ENCODE peak calls at places on chromosome 5, in six cellular contexts. D is Caki2, U is cerebellar cortex, Z is brain microvascular endothelial cell, T is D721Med, Q is NCI-H774. R is an unnamed sample.

GRCh38 chr5:93154551-93154950 is 426.5 kb downstream of the NR2F1-AS1 start:
- DNase-seq in D (no peak), U (no peak), Z (peak), T (no peak), Q (no peak), R (no peak)

GRCh38 chr5:93572773-93573626 is 8.0 kb downstream of the NR2F1-AS1 start:
- DNase-seq in D (no peak), U (no peak), Z (no peak), T (no peak), Q (no peak), R (no peak)

GRCh38 chr5:53291528-53291927 is 182.0 kb upstream of the MOCS2 start:
- DNase-seq in D (no peak), U (no peak), Z (no peak), T (no peak), Q (no peak), R (no peak)

GRCh38 chr5:160263326-160263850 is 34.1 kb downstream of the FABP6 start:
- DNase-seq in D (peak), U (no peak), Z (no peak), T (no peak), Q (no peak), R (no peak)

GRCh38 chr5:132501961-132502931 is 11.7 kb upstream of the IRF1 start:
- DNase-seq in D (no peak), U (no peak), Z (peak), T (no peak), Q (no peak), R (no peak)

GRCh38 chr5:66554211-66554610 is 42.0 kb upstream of the MAST4 start:
- DNase-seq in D (peak), U (no peak), Z (peak), T (no peak), Q (no peak), R (peak)

GRCh38 chr5:36631575-36632362 is 25.4 kb downstream of the SLC1A3 start:
- DNase-seq in D (no peak), U (no peak), Z (no peak), T (no peak), Q (no peak), R (no peak)

GRCh38 chr5:115440782-115441451 is 103.7 kb downstream of the FEM1C start:
- DNase-seq in D (no peak), U (no peak), Z (no peak), T (no peak), Q (no peak), R (no peak)

GRCh38 chr5:147193123-147193522 is 41.7 kb upstream of the STK32A start:
- DNase-seq in D (no peak), U (no peak), Z (no peak), T (no peak), Q (no peak), R (no peak)

GRCh38 chr5:35061216-35061615 is 13.5 kb upstream of the AGXT2 start:
- DNase-seq in D (no peak), U (no peak), Z (no peak), T (no peak), Q (no peak), R (no peak)

GRCh38 chr5:74622122-74622521 is 18.4 kb downstream of the ENC1 start:
- DNase-seq in D (no peak), U (no peak), Z (no peak), T (no peak), Q (no peak), R (no peak)

GRCh38 chr5:160097981-160098380 is 21.3 kb downstream of the PWWP2A start:
- DNase-seq in D (no peak), U (no peak), Z (no peak), T (no peak), Q (no peak), R (no peak)

GRCh38 chr5:42143361-42143760 is 218.3 kb downstream of the FBXO4 start:
- DNase-seq in D (no peak), U (no peak), Z (no peak), T (no peak), Q (no peak), R (no peak)

GRCh38 chr5:124000558-124000957 is 488.6 kb downstream of the CSNK1G3 start:
- DNase-seq in D (no peak), U (peak), Z (no peak), T (no peak), Q (no peak), R (no peak)

GRCh38 chr5:135606431-135606830 is 27.6 kb upstream of the CXCL14 start:
- DNase-seq in D (no peak), U (no peak), Z (no peak), T (no peak), Q (no peak), R (no peak)

GRCh38 chr5:113378081-113378480 is 56.7 kb downstream of the TSSK1B start:
- DNase-seq in D (no peak), U (no peak), Z (no peak), T (no peak), Q (no peak), R (no peak)

GRCh38 chr5:157571357-157571827 is 4.2 kb downstream of the ADAM19 start:
- DNase-seq in D (no peak), U (no peak), Z (peak), T (no peak), Q (no peak), R (no peak)

GRCh38 chr5:68246802-68247201 is 31.2 kb downstream of the PIK3R1 start:
- DNase-seq in D (no peak), U (no peak), Z (no peak), T (no peak), Q (no peak), R (peak)

GRCh38 chr5:143241892-143242291 is 161.6 kb downstream of the NR3C1 start:
- DNase-seq in D (no peak), U (no peak), Z (no peak), T (no peak), Q (no peak), R (peak)

GRCh38 chr5:164581889-164582288 is 1076.5 kb downstream of the MAT2B start:
- DNase-seq in D (no peak), U (no peak), Z (no peak), T (no peak), Q (no peak), R (no peak)

GRCh38 chr5:53712327-53712726 is 151.9 kb downstream of the NDUFS4 start:
- DNase-seq in D (no peak), U (no peak), Z (no peak), T (no peak), Q (no peak), R (no peak)

GRCh38 chr5:133474851-133475590 is 137.3 kb downstream of the FSTL4 start:
- DNase-seq in D (no peak), U (no peak), Z (no peak), T (no peak), Q (no peak), R (no peak)

GRCh38 chr5:72402959-72403628 is 82.9 kb downstream of the PTCD2 start:
- DNase-seq in D (no peak), U (no peak), Z (no peak), T (no peak), Q (no peak), R (no peak)

GRCh38 chr5:95773325-95774059 is 42.4 kb downstream of the RHOBTB3 start:
- DNase-seq in D (peak), U (no peak), Z (peak), T (no peak), Q (no peak), R (peak)

GRCh38 chr5:59335544-59335943 is 558.0 kb downstream of the PDE4D start:
- DNase-seq in D (no peak), U (no peak), Z (no peak), T (no peak), Q (no peak), R (no peak)

R was measured in SW480.